ENCODE peak calls at places on chromosomes 7 and 10, in five cellular contexts. One of them, this sample, is unnamed.
A peak's percentile ranks its signal among the peaks of the same experiment; 100 is the strongest.

GRCh38 chr7:87877641-87878040 is 1.3 kb downstream of the DBF4 start:
- DNase-seq in CD4-positive, alpha-beta memory T cell: no peak
- DNase-seq in tibial artery: no peak
- DNase-seq in effector memory CD4-positive, alpha-beta T cell: no peak
- DNase-seq in fibroblast of lung: peak; percentile 31
- DNase-seq in this sample: peak; percentile 4

GRCh38 chr7:106657085-106657991 is 3.6 kb downstream of the CCDC71L start:
- DNase-seq in CD4-positive, alpha-beta memory T cell: no peak
- DNase-seq in tibial artery: no peak
- DNase-seq in effector memory CD4-positive, alpha-beta T cell: no peak
- DNase-seq in fibroblast of lung: peak; percentile 41
- DNase-seq in this sample: peak; percentile 51

GRCh38 chr10:8171008-8171407 is 116.5 kb downstream of the GATA3 start:
- DNase-seq in CD4-positive, alpha-beta memory T cell: no peak
- DNase-seq in tibial artery: no peak
- DNase-seq in effector memory CD4-positive, alpha-beta T cell: no peak
- DNase-seq in fibroblast of lung: no peak
- DNase-seq in this sample: no peak

GRCh38 chr7:119620769-119621168 is 652.2 kb upstream of the KCND2 start:
- DNase-seq in CD4-positive, alpha-beta memory T cell: no peak
- DNase-seq in tibial artery: no peak
- DNase-seq in effector memory CD4-positive, alpha-beta T cell: no peak
- DNase-seq in fibroblast of lung: no peak
- DNase-seq in this sample: no peak

GRCh38 chr10:113993489-113993932 is 50.2 kb upstream of the ADRB1 start:
- DNase-seq in CD4-positive, alpha-beta memory T cell: no peak
- DNase-seq in tibial artery: peak; percentile 26
- DNase-seq in effector memory CD4-positive, alpha-beta T cell: no peak
- DNase-seq in fibroblast of lung: peak; percentile 29
- DNase-seq in this sample: no peak

GRCh38 chr10:78291733-78292132 is 258.1 kb downstream of the RPS24 start:
- DNase-seq in CD4-positive, alpha-beta memory T cell: no peak
- DNase-seq in tibial artery: no peak
- DNase-seq in effector memory CD4-positive, alpha-beta T cell: no peak
- DNase-seq in fibroblast of lung: no peak
- DNase-seq in this sample: no peak

GRCh38 chr7:157235357-157236018 is 96.8 kb downstream of the UBE3C start:
- DNase-seq in CD4-positive, alpha-beta memory T cell: no peak
- DNase-seq in tibial artery: no peak
- DNase-seq in effector memory CD4-positive, alpha-beta T cell: no peak
- DNase-seq in fibroblast of lung: peak; percentile 63
- DNase-seq in this sample: no peak

GRCh38 chr7:2069472-2069860 is 163.3 kb downstream of the MAD1L1 start:
- DNase-seq in CD4-positive, alpha-beta memory T cell: no peak
- DNase-seq in tibial artery: no peak
- DNase-seq in effector memory CD4-positive, alpha-beta T cell: no peak
- DNase-seq in fibroblast of lung: no peak
- DNase-seq in this sample: no peak

GRCh38 chr7:106125417-106125816 is 13.3 kb upstream of the SYPL1 start:
- DNase-seq in CD4-positive, alpha-beta memory T cell: no peak
- DNase-seq in tibial artery: peak; percentile 42
- DNase-seq in effector memory CD4-positive, alpha-beta T cell: no peak
- DNase-seq in fibroblast of lung: peak; percentile 43
- DNase-seq in this sample: no peak

GRCh38 chr7:42254217-42254616 is 17.2 kb upstream of the GLI3 start:
- DNase-seq in CD4-positive, alpha-beta memory T cell: no peak
- DNase-seq in tibial artery: no peak
- DNase-seq in effector memory CD4-positive, alpha-beta T cell: no peak
- DNase-seq in fibroblast of lung: peak; percentile 72
- DNase-seq in this sample: no peak

GRCh38 chr7:133029463-133029862 is 52.4 kb downstream of the CHCHD3 start:
- DNase-seq in CD4-positive, alpha-beta memory T cell: no peak
- DNase-seq in tibial artery: no peak
- DNase-seq in effector memory CD4-positive, alpha-beta T cell: no peak
- DNase-seq in fibroblast of lung: no peak
- DNase-seq in this sample: no peak

GRCh38 chr10:34489436-34489835 is 325.7 kb downstream of the PARD3 start:
- DNase-seq in CD4-positive, alpha-beta memory T cell: no peak
- DNase-seq in tibial artery: no peak
- DNase-seq in effector memory CD4-positive, alpha-beta T cell: no peak
- DNase-seq in fibroblast of lung: no peak
- DNase-seq in this sample: peak; percentile 10

GRCh38 chr10:67878133-67878532 is 6.3 kb upstream of the SIRT1 start:
- DNase-seq in CD4-positive, alpha-beta memory T cell: no peak
- DNase-seq in tibial artery: no peak
- DNase-seq in effector memory CD4-positive, alpha-beta T cell: no peak
- DNase-seq in fibroblast of lung: no peak
- DNase-seq in this sample: no peak

GRCh38 chr10:119803264-119803663 is 69.4 kb downstream of the MCMBP start:
- DNase-seq in CD4-positive, alpha-beta memory T cell: no peak
- DNase-seq in tibial artery: no peak
- DNase-seq in effector memory CD4-positive, alpha-beta T cell: no peak
- DNase-seq in fibroblast of lung: peak; percentile 39
- DNase-seq in this sample: no peak

GRCh38 chr10:61847640-61848039 is 53.9 kb upstream of the ARID5B start:
- DNase-seq in CD4-positive, alpha-beta memory T cell: no peak
- DNase-seq in tibial artery: no peak
- DNase-seq in effector memory CD4-positive, alpha-beta T cell: no peak
- DNase-seq in fibroblast of lung: no peak
- DNase-seq in this sample: no peak

GRCh38 chr7:135159359-135160087 is 11.0 kb downstream of the CYREN start:
- DNase-seq in CD4-positive, alpha-beta memory T cell: no peak
- DNase-seq in tibial artery: no peak
- DNase-seq in effector memory CD4-positive, alpha-beta T cell: no peak
- DNase-seq in fibroblast of lung: no peak
- DNase-seq in this sample: no peak

GRCh38 chr7:130733866-130734524 is at the start of gene KLF14:
- DNase-seq in CD4-positive, alpha-beta memory T cell: peak; percentile 51
- DNase-seq in tibial artery: no peak
- DNase-seq in effector memory CD4-positive, alpha-beta T cell: no peak
- DNase-seq in fibroblast of lung: no peak
- DNase-seq in this sample: peak; percentile 16

GRCh38 chr10:110765513-110766375 is 106.0 kb upstream of the PDCD4 start:
- DNase-seq in CD4-positive, alpha-beta memory T cell: no peak
- DNase-seq in tibial artery: no peak
- DNase-seq in effector memory CD4-positive, alpha-beta T cell: no peak
- DNase-seq in fibroblast of lung: peak; percentile 38
- DNase-seq in this sample: no peak

GRCh38 chr10:50740351-50740688 is 584 bp downstream of the ASAH2B start:
- DNase-seq in CD4-positive, alpha-beta memory T cell: peak; percentile 9
- DNase-seq in tibial artery: no peak
- DNase-seq in effector memory CD4-positive, alpha-beta T cell: no peak
- DNase-seq in fibroblast of lung: peak; percentile 68
- DNase-seq in this sample: peak; percentile 42

DNA sequence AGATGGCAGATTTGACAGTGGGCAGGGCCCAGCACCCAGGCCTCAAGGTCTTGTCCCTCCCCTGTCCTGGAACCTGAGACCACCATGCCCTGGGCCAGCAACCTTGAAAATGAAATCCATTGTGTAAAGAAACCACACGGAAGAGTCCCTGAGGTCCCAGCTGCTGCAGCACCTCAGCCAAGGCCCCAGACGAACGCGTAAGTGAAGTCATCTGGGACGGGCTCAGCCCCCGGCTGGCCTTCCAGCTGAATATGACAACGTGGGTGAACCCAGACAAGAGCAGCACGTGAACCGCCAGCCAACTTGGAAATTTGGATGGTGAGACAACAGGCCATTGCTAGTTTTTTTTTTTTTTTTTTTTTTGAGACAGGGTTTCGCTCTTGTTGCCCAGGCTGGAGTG is 70.3 kb downstream of the CYTH3 start:
- DNase-seq in CD4-positive, alpha-beta memory T cell: no peak
- DNase-seq in tibial artery: no peak
- DNase-seq in effector memory CD4-positive, alpha-beta T cell: no peak
- DNase-seq in fibroblast of lung: no peak
- DNase-seq in this sample: no peak
- H3K4me1 ChIP-seq in CD4-positive, alpha-beta memory T cell: no peaks in the 10 kb centered on the region
- H3K4me1 ChIP-seq in tibial artery: peaks cover 41% of the 10 kb centered on the region
- H3K4me1 ChIP-seq in effector memory CD4-positive, alpha-beta T cell: no peaks in the 10 kb centered on the region
- H3K4me1 ChIP-seq in fibroblast of lung: peaks cover 8% of the 10 kb centered on the region
- H3K4me1 ChIP-seq in this sample: peaks cover 2% of the 10 kb centered on the region

GRCh38 chr7:158749396-158749795 is 44.8 kb upstream of the NCAPG2 start:
- DNase-seq in CD4-positive, alpha-beta memory T cell: no peak
- DNase-seq in tibial artery: no peak
- DNase-seq in effector memory CD4-positive, alpha-beta T cell: no peak
- DNase-seq in fibroblast of lung: no peak
- DNase-seq in this sample: no peak

GRCh38 chr7:158753900-158754299 is 49.3 kb upstream of the NCAPG2 start:
- DNase-seq in CD4-positive, alpha-beta memory T cell: no peak
- DNase-seq in tibial artery: no peak
- DNase-seq in effector memory CD4-positive, alpha-beta T cell: no peak
- DNase-seq in fibroblast of lung: no peak
- DNase-seq in this sample: no peak

GRCh38 chr7:158750702-158751101 is 46.1 kb upstream of the NCAPG2 start:
- DNase-seq in CD4-positive, alpha-beta memory T cell: no peak
- DNase-seq in tibial artery: no peak
- DNase-seq in effector memory CD4-positive, alpha-beta T cell: no peak
- DNase-seq in fibroblast of lung: no peak
- DNase-seq in this sample: no peak

GRCh38 chr7:158751199-158751598 is 46.6 kb upstream of the NCAPG2 start:
- DNase-seq in CD4-positive, alpha-beta memory T cell: no peak
- DNase-seq in tibial artery: no peak
- DNase-seq in effector memory CD4-positive, alpha-beta T cell: no peak
- DNase-seq in fibroblast of lung: no peak
- DNase-seq in this sample: no peak

DNA sequence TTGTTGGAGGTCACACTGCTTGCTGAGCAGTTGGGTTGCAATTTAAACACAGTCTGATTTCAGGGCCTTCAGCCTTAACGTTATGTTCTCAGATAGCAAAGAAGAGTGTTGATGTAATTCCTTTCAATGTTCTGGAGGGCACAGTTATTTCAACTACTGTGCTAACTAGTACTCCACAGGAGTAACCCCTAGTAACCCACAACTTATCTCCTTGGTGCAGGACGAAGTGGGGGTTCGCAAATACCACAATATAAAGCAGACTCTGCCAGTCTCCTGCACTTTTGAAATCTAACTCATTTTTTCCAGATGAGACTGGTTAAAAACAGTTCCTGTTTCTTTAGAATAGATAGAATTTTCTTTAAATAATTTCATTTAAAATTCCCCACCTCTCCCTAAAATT is 47.1 kb upstream of the NCAPG2 start:
- DNase-seq in CD4-positive, alpha-beta memory T cell: no peak
- DNase-seq in tibial artery: no peak
- DNase-seq in effector memory CD4-positive, alpha-beta T cell: no peak
- DNase-seq in fibroblast of lung: no peak
- DNase-seq in this sample: no peak
- H3K36me3 ChIP-seq in CD4-positive, alpha-beta memory T cell: peaks cover 38% of the 10 kb centered on the region
- H3K36me3 ChIP-seq in tibial artery: peaks cover 48% of the 10 kb centered on the region
- H3K36me3 ChIP-seq in effector memory CD4-positive, alpha-beta T cell: peaks cover 69% of the 10 kb centered on the region
- H3K36me3 ChIP-seq in fibroblast of lung: no peaks in the 10 kb centered on the region
- H3K36me3 ChIP-seq in this sample: peaks cover 13% of the 10 kb centered on the region

GRCh38 chr7:152462995-152463713 is 27.4 kb upstream of the KMT2C start:
- DNase-seq in CD4-positive, alpha-beta memory T cell: no peak
- DNase-seq in tibial artery: peak; percentile 36
- DNase-seq in effector memory CD4-positive, alpha-beta T cell: no peak
- DNase-seq in fibroblast of lung: peak; percentile 75
- DNase-seq in this sample: no peak
- H3K4me1 ChIP-seq in CD4-positive, alpha-beta memory T cell: peaks cover 8% of the 10 kb centered on the region
- H3K4me1 ChIP-seq in tibial artery: peaks cover 13% of the 10 kb centered on the region
- H3K4me1 ChIP-seq in effector memory CD4-positive, alpha-beta T cell: no peaks in the 10 kb centered on the region
- H3K4me1 ChIP-seq in fibroblast of lung: peaks cover 5% of the 10 kb centered on the region
- H3K4me1 ChIP-seq in this sample: no peaks in the 10 kb centered on the region

GRCh38 chr7:76089865-76090495 is 42.1 kb downstream of the MDH2 start:
- DNase-seq in CD4-positive, alpha-beta memory T cell: no peak
- DNase-seq in tibial artery: no peak
- DNase-seq in effector memory CD4-positive, alpha-beta T cell: no peak
- DNase-seq in fibroblast of lung: no peak
- DNase-seq in this sample: no peak
- H3K36me3 ChIP-seq in CD4-positive, alpha-beta memory T cell: no peaks in the 10 kb centered on the region
- H3K36me3 ChIP-seq in tibial artery: no peaks in the 10 kb centered on the region
- H3K36me3 ChIP-seq in effector memory CD4-positive, alpha-beta T cell: no peaks in the 10 kb centered on the region
- H3K36me3 ChIP-seq in fibroblast of lung: no peaks in the 10 kb centered on the region
- H3K36me3 ChIP-seq in this sample: no peaks in the 10 kb centered on the region

GRCh38 chr10:70498970-70499828 is 20.6 kb downstream of the PALD1 start:
- DNase-seq in CD4-positive, alpha-beta memory T cell: no peak
- DNase-seq in tibial artery: no peak
- DNase-seq in effector memory CD4-positive, alpha-beta T cell: no peak
- DNase-seq in fibroblast of lung: no peak
- DNase-seq in this sample: no peak
- H3K4me1 ChIP-seq in CD4-positive, alpha-beta memory T cell: peaks cover 5% of the 10 kb centered on the region
- H3K4me1 ChIP-seq in tibial artery: peaks cover 20% of the 10 kb centered on the region
- H3K4me1 ChIP-seq in effector memory CD4-positive, alpha-beta T cell: no peaks in the 10 kb centered on the region
- H3K4me1 ChIP-seq in fibroblast of lung: no peaks in the 10 kb centered on the region
- H3K4me1 ChIP-seq in this sample: no peaks in the 10 kb centered on the region

GRCh38 chr7:30612658-30613265 is 18.1 kb downstream of the GARS1 start:
- DNase-seq in CD4-positive, alpha-beta memory T cell: no peak
- DNase-seq in tibial artery: no peak
- DNase-seq in effector memory CD4-positive, alpha-beta T cell: no peak
- DNase-seq in fibroblast of lung: no peak
- DNase-seq in this sample: no peak
- H3K36me3 ChIP-seq in CD4-positive, alpha-beta memory T cell: peaks cover 63% of the 10 kb centered on the region
- H3K36me3 ChIP-seq in tibial artery: peaks cover 66% of the 10 kb centered on the region
- H3K36me3 ChIP-seq in effector memory CD4-positive, alpha-beta T cell: peaks cover 67% of the 10 kb centered on the region
- H3K36me3 ChIP-seq in fibroblast of lung: peaks cover 22% of the 10 kb centered on the region
- H3K36me3 ChIP-seq in this sample: peaks cover 23% of the 10 kb centered on the region